ENCODE peak calls at places on chromosome 4, in ten cellular contexts. S, L, Z, A, X, W, O, C, V and U are unnamed samples.

GRCh38 chr4:5500165-5500564 is 208.2 kb downstream of the EVC2 start:
- DNase-seq in S (no peak), L (no peak), Z (no peak), A (no peak), X (no peak), W (no peak), O (peak), C (no peak), V (no peak), U (no peak)

GRCh38 chr4:129839687-129840086 is 743.7 kb downstream of the C4orf33 start:
- DNase-seq in S (no peak), L (no peak), Z (no peak), A (no peak), X (no peak), W (no peak), O (no peak), C (no peak), V (no peak), U (no peak)

GRCh38 chr4:151801547-151802516 is 41.0 kb upstream of the GATB start:
- DNase-seq in S (peak), L (no peak), Z (no peak), A (no peak), X (peak), W (no peak), O (peak), C (peak), V (no peak), U (peak)

GRCh38 chr4:173538903-173539445 is 8.9 kb upstream of the HAND2 start:
- DNase-seq in S (no peak), L (no peak), Z (no peak), A (no peak), X (no peak), W (no peak), O (no peak), C (no peak), V (no peak), U (no peak)

GRCh38 chr4:36904823-36905222 is 339.7 kb upstream of the NWD2 start:
- DNase-seq in S (no peak), L (no peak), Z (no peak), A (no peak), X (no peak), W (no peak), O (no peak), C (no peak), V (no peak), U (no peak)

GRCh38 chr4:157574606-157575005 is 354.1 kb downstream of the GRIA2 start:
- DNase-seq in S (no peak), L (no peak), Z (no peak), A (no peak), X (no peak), W (no peak), O (no peak), C (no peak), V (no peak), U (no peak)

GRCh38 chr4:174627473-174627872 is 105.2 kb upstream of the HPGD start:
- DNase-seq in S (no peak), L (no peak), Z (no peak), A (no peak), X (no peak), W (no peak), O (no peak), C (no peak), V (no peak), U (no peak)

GRCh38 chr4:148780426-148781005 is 338.3 kb upstream of the NR3C2 start:
- DNase-seq in S (no peak), L (no peak), Z (no peak), A (no peak), X (no peak), W (no peak), O (no peak), C (no peak), V (no peak), U (no peak)

GRCh38 chr4:68070302-68070701 is 59.4 kb downstream of the TMPRSS11F start:
- DNase-seq in S (no peak), L (no peak), Z (no peak), A (no peak), X (no peak), W (no peak), O (no peak), C (no peak), V (no peak), U (no peak)

GRCh38 chr4:124111922-124112321 is 600.6 kb downstream of the ANKRD50 start:
- DNase-seq in S (peak), L (peak), Z (no peak), A (no peak), X (no peak), W (no peak), O (peak), C (peak), V (no peak), U (no peak)

GRCh38 chr4:109378511-109378910 is 55.1 kb upstream of the SEC24B start:
- DNase-seq in S (no peak), L (no peak), Z (no peak), A (no peak), X (no peak), W (no peak), O (no peak), C (no peak), V (no peak), U (no peak)

GRCh38 chr4:47000406-47000805 is 7.0 kb upstream of the GABRA4 start:
- DNase-seq in S (no peak), L (no peak), Z (no peak), A (no peak), X (no peak), W (no peak), O (no peak), C (no peak), V (no peak), U (no peak)

GRCh38 chr4:141131738-141132688 is 1.3 kb downstream of the RNF150 start:
- DNase-seq in S (no peak), L (no peak), Z (no peak), A (peak), X (peak), W (no peak), O (no peak), C (no peak), V (no peak), U (no peak)

GRCh38 chr4:28277931-28278330 is 1417.3 kb downstream of the STIM2 start:
- DNase-seq in S (no peak), L (no peak), Z (no peak), A (no peak), X (no peak), W (no peak), O (no peak), C (no peak), V (no peak), U (no peak)

GRCh38 chr4:4521767-4522166 is 20.1 kb downstream of the STX18 start:
- DNase-seq in S (no peak), L (no peak), Z (no peak), A (no peak), X (no peak), W (no peak), O (no peak), C (no peak), V (no peak), U (no peak)

GRCh38 chr4:104491396-104491821 is 3.3 kb downstream of the CXXC4 start:
- DNase-seq in S (no peak), L (no peak), Z (peak), A (peak), X (peak), W (no peak), O (peak), C (peak), V (peak), U (no peak)

GRCh38 chr4:98749206-98749605 is 90.8 kb upstream of the TSPAN5 start:
- DNase-seq in S (no peak), L (no peak), Z (peak), A (no peak), X (no peak), W (no peak), O (peak), C (peak), V (no peak), U (no peak)

GRCh38 chr4:173159791-173160190 is 8.8 kb upstream of the GALNT7 start:
- DNase-seq in S (no peak), L (no peak), Z (no peak), A (no peak), X (no peak), W (no peak), O (no peak), C (no peak), V (no peak), U (no peak)